ENCODE peak calls at places on chromosomes 4 and X, in nine cellular contexts. D is left ventricle myocardium inferior; T is stimulated activated CD4-positive, alpha-beta T cell treated with anti-CD3 and anti-CD28 coated beads, Interleukin-2, amount 100 ng/mL, for 48 hours; M is thoracic aorta; K is LoVo; H is G401; V is NCI-H2227 treated with DMSO at 0.1 percent for 48 hours; U is fibroblast of lung; A is pons. Y is an unnamed sample.
A peak's percentile ranks its signal among the peaks of the same experiment; 100 is the strongest.

GRCh38 chrX:69543572-69543971 is 39.4 kb downstream of the NALF2 start:
- DNase-seq in H (no peak), A (no peak), T (no peak), M (no peak), D (no peak), V (no peak), K (no peak), U (no peak), Y (no peak)

GRCh38 chrX:40325161-40325560 is 227.4 kb upstream of the BCOR start:
- DNase-seq in U (no peak), V (no peak), A (no peak), T (no peak), H (no peak), M (no peak), D (no peak), K (no peak), Y (no peak)

GRCh38 chrX:38099688-38100087 is 93.3 kb downstream of the SYTL5 start:
- DNase-seq in H (no peak), D (no peak), V (no peak), A (no peak), T (no peak), M (no peak), K (no peak), U (no peak), Y (no peak)

GRCh38 chrX:70452143-70452733 is 7.6 kb downstream of the DLG3 start:
- DNase-seq in M (no peak), T (peak; percentile 48), H (peak; percentile 51), U (peak; percentile 35), V (peak; percentile 62), A (no peak), K (peak; percentile 52), D (peak; percentile 37), Y (peak; percentile 58)

GRCh38 chr4:54473077-54473545 is 184.6 kb upstream of the KIT start:
- DNase-seq in A (no peak), U (no peak), V (no peak), D (no peak), M (no peak), T (no peak), K (no peak), H (no peak), Y (peak; percentile 62)

GRCh38 chrX:104281564-104281963 is 26.8 kb upstream of the ESX1 start:
- DNase-seq in H (no peak), V (no peak), D (no peak), K (no peak), T (no peak), M (no peak), A (no peak), U (no peak), Y (no peak)

GRCh38 chr4:757111-757510 is 51.5 kb downstream of the PCGF3 start:
- DNase-seq in A (no peak), U (no peak), M (no peak), H (no peak), V (no peak), K (no peak), T (no peak), D (no peak), Y (no peak)

GRCh38 chrX:65581661-65582339 is 47.2 kb upstream of the LAS1L start:
- DNase-seq in M (no peak), D (peak; percentile 24), T (peak; percentile 35), U (peak; percentile 69), K (peak; percentile 45), A (peak; percentile 74), H (peak; percentile 65), V (peak; percentile 44), Y (peak; percentile 59)

GRCh38 chr4:82499705-82500104 is 62.1 kb downstream of the TMEM150C start:
- DNase-seq in V (no peak), A (no peak), H (no peak), K (no peak), D (no peak), T (no peak), U (no peak), M (no peak), Y (no peak)

GRCh38 chr4:988726-989721 is 2.2 kb downstream of the IDUA start:
- DNase-seq in V (no peak), K (no peak), M (no peak), D (no peak), H (no peak), T (no peak), A (no peak), U (no peak), Y (no peak)

GRCh38 chr4:73388887-73389286 is 15.2 kb upstream of the ALB start:
- DNase-seq in V (no peak), H (no peak), D (no peak), M (no peak), T (no peak), U (no peak), A (no peak), K (no peak), Y (no peak)

GRCh38 chr4:148171596-148171995 is 270.6 kb downstream of the NR3C2 start:
- DNase-seq in A (no peak), T (no peak), V (no peak), H (no peak), U (no peak), M (no peak), K (peak; percentile 26), D (no peak), Y (no peak)

GRCh38 chr4:127145001-127145400 is 487.8 kb upstream of the INTU start:
- DNase-seq in T (no peak), D (no peak), U (no peak), H (no peak), V (no peak), M (no peak), K (no peak), A (no peak), Y (no peak)

GRCh38 chr4:73481356-73481755 is at the start of gene AFM:
- DNase-seq in U (no peak), V (no peak), M (no peak), K (no peak), H (no peak), D (no peak), A (no peak), T (no peak), Y (no peak)

GRCh38 chr4:53920116-53920515 is 144.3 kb downstream of the CHIC2 start:
- DNase-seq in H (no peak), M (no peak), V (no peak), D (no peak), U (no peak), A (no peak), K (no peak), T (no peak), Y (no peak)

GRCh38 chr4:16018061-16018676 is 55.2 kb upstream of the FGFBP2 start:
- DNase-seq in U (no peak), A (no peak), D (no peak), H (no peak), T (no peak), M (no peak), K (no peak), V (no peak), Y (no peak)

GRCh38 chr4:1656132-1656531 is 28.0 kb downstream of the FAM53A start:
- DNase-seq in D (no peak), K (no peak), V (no peak), A (no peak), H (no peak), U (no peak), T (no peak), M (no peak), Y (no peak)

GRCh38 chr4:4338201-4338600 is 48.1 kb downstream of the ZBTB49 start:
- DNase-seq in T (no peak), V (no peak), U (no peak), D (no peak), A (no peak), M (no peak), K (no peak), H (no peak), Y (no peak)

GRCh38 chr4:6109842-6110560 is 90.3 kb downstream of the JAKMIP1 start:
- DNase-seq in M (no peak), A (no peak), T (no peak), V (no peak), D (no peak), H (no peak), K (peak; percentile 14), U (no peak), Y (peak; percentile 26)

GRCh38 chr4:74308215-74308614 is at the start of gene EPGN:
- DNase-seq in A (no peak), V (no peak), H (no peak), U (no peak), M (no peak), T (no peak), K (no peak), D (no peak), Y (no peak)

GRCh38 chr4:75251547-75251946 is 262.7 kb downstream of the RCHY1 start:
- DNase-seq in T (no peak), U (no peak), M (no peak), A (no peak), V (no peak), D (no peak), K (no peak), H (no peak), Y (no peak)

GRCh38 chr4:145177906-145178538 is 2.4 kb downstream of the OTUD4 start:
- DNase-seq in V (no peak), U (peak; percentile 34), A (peak; percentile 56), K (peak; percentile 55), M (no peak), D (no peak), T (no peak), H (peak; percentile 47), Y (peak; percentile 12)

GRCh38 chr4:78519962-78520361 is 31.6 kb upstream of the ANXA3 start:
- DNase-seq in D (no peak), T (no peak), M (no peak), V (no peak), K (no peak), U (no peak), A (no peak), H (no peak), Y (no peak)

GRCh38 chr4:168615294-168615693 is 118.4 kb downstream of the PALLD start:
- DNase-seq in M (no peak), V (no peak), U (peak; percentile 49), A (no peak), D (no peak), K (no peak), H (no peak), T (no peak), Y (no peak)

GRCh38 chr4:175453456-175453855 is 358.6 kb downstream of the GPM6A start:
- DNase-seq in D (no peak), U (no peak), K (no peak), V (no peak), A (no peak), M (no peak), T (no peak), H (no peak), Y (no peak)

GRCh38 chr4:4780634-4781287 is 78.7 kb upstream of the MSX1 start:
- DNase-seq in M (no peak), V (no peak), H (no peak), A (no peak), T (no peak), D (no peak), K (peak; percentile 11), U (peak; percentile 66), Y (peak; percentile 6)

GRCh38 chr4:94523617-94524016 is 71.9 kb downstream of the PDLIM5 start:
- DNase-seq in H (no peak), M (no peak), V (no peak), T (no peak), K (no peak), D (no peak), A (no peak), U (peak; percentile 38), Y (no peak)

GRCh38 chr4:25378130-25378743 is 1.2 kb downstream of the ANAPC4 start:
- DNase-seq in A (no peak), D (no peak), U (no peak), M (no peak), V (no peak), H (no peak), K (no peak), T (no peak), Y (no peak)

GRCh38 chrX:2439613-2440012 is 61.2 kb downstream of the DHRSX start:
- DNase-seq in V (no peak), D (no peak), K (no peak), U (no peak), H (no peak), M (no peak), A (no peak), T (no peak), Y (no peak)

GRCh38 chr4:27684501-27685077 is 823.9 kb downstream of the STIM2 start:
- DNase-seq in M (no peak), A (peak; percentile 72), T (no peak), K (peak; percentile 62), U (peak; percentile 54), D (peak; percentile 15), H (peak; percentile 46), V (no peak), Y (no peak)